ENCODE peak calls at places on chromosomes 2 and 18, in five cellular contexts. R, L, V, Q and W are unnamed samples.

GRCh38 chr2:47904903-47905453 is 1.3 kb downstream of the FBXO11 start:
- DNase-seq in R (peak), L (peak), V (no peak), Q (peak), W (no peak)

GRCh38 chr2:45006942-45007287 is 2.3 kb downstream of the SIX2 start:
- DNase-seq in R (no peak), L (no peak), V (no peak), Q (no peak), W (no peak)

GRCh38 chr2:73244580-73244979 is 10.5 kb downstream of the CCT7 start:
- DNase-seq in R (no peak), L (no peak), V (no peak), Q (no peak), W (no peak)

GRCh38 chr2:15633043-15633970 is 41.6 kb downstream of the DDX1 start:
- DNase-seq in R (no peak), L (no peak), V (no peak), Q (no peak), W (no peak)

GRCh38 chr2:222835142-222835822 is 25.6 kb upstream of the ACSL3 start:
- DNase-seq in R (no peak), L (no peak), V (peak), Q (no peak), W (no peak)

GRCh38 chr18:55322176-55322735 is 265.7 kb downstream of the TCF4 start:
- DNase-seq in R (peak), L (peak), V (no peak), Q (peak), W (peak)

GRCh38 chr2:45237850-45238542 is 228.7 kb upstream of the SIX2 start:
- DNase-seq in R (peak), L (no peak), V (peak), Q (peak), W (peak)

GRCh38 chr18:33820517-33821368 is 242.7 kb downstream of the ASXL3 start:
- DNase-seq in R (no peak), L (no peak), V (no peak), Q (no peak), W (no peak)

GRCh38 chr2:24903527-24904103 is 16.4 kb downstream of the ADCY3 start:
- DNase-seq in R (peak), L (no peak), V (no peak), Q (no peak), W (no peak)

GRCh38 chr2:109530712-109531111 is 83.1 kb downstream of the SEPTIN10 start:
- DNase-seq in R (no peak), L (no peak), V (no peak), Q (no peak), W (no peak)

GRCh38 chr2:8491296-8492048 is 190.4 kb upstream of the ID2 start:
- DNase-seq in R (no peak), L (no peak), V (no peak), Q (no peak), W (no peak)

GRCh38 chr18:43846302-43846701 is 569.0 kb upstream of the SYT4 start:
- DNase-seq in R (no peak), L (peak), V (no peak), Q (no peak), W (no peak)

GRCh38 chr18:55401638-55402191 is 186.3 kb downstream of the TCF4 start:
- DNase-seq in R (no peak), L (peak), V (no peak), Q (peak), W (peak)

GRCh38 chr2:9712263-9712662 is 81.5 kb upstream of the YWHAQ start:
- DNase-seq in R (no peak), L (no peak), V (no peak), Q (no peak), W (no peak)

GRCh38 chr2:96152301-96153165 is 7.3 kb upstream of the DUSP2 start:
- DNase-seq in R (peak), L (no peak), V (no peak), Q (no peak), W (no peak)